ENCODE peak calls at places on chromosomes 6 and 20, in eight cellular contexts. T is neuronal stem cell, G is mesendoderm, C is DND-41, A is uterus, V is H7, F is hepatocyte, E is psoas muscle. Y is an unnamed sample.
A peak's percentile ranks its signal among the peaks of the same experiment; 100 is the strongest.

GRCh38 chr6:152863618-152864326 is 113.2 kb downstream of the VIP start:
- DNase-seq in F (peak; percentile 83), G (peak; percentile 68), A (peak; percentile 52), C (peak; percentile 62), T (peak; percentile 69), V (peak; percentile 19), E (no peak), Y (no peak)

GRCh38 chr6:36314221-36315014 is 22.3 kb downstream of the BNIP5 start:
- DNase-seq in V (no peak), T (no peak), G (peak; percentile 95), C (no peak), E (no peak), A (no peak), F (peak; percentile 73), Y (no peak)

GRCh38 chr20:23397961-23398360 is 23.3 kb downstream of the NAPB start:
- DNase-seq in C (no peak), A (no peak), V (no peak), T (no peak), F (no peak), E (no peak), G (peak; percentile 9), Y (no peak)

GRCh38 chr20:23874747-23875146 is 4.8 kb downstream of the CST5 start:
- DNase-seq in F (no peak), A (no peak), T (no peak), E (no peak), G (no peak), C (peak; percentile 97), V (no peak), Y (no peak)

GRCh38 chr6:75402296-75402695 is 91.3 kb downstream of the FILIP1 start:
- DNase-seq in V (no peak), C (no peak), E (peak; percentile 79), G (no peak), A (peak; percentile 58), F (no peak), T (no peak), Y (no peak)

GRCh38 chr6:156992396-156992795 is 215.2 kb downstream of the ARID1B start:
- DNase-seq in T (no peak), F (no peak), G (peak; percentile 49), V (no peak), E (no peak), A (no peak), C (no peak), Y (no peak)

GRCh38 chr20:51470521-51470875 is 72.0 kb downstream of the NFATC2 start:
- DNase-seq in E (no peak), C (no peak), T (no peak), V (no peak), G (no peak), F (no peak), A (no peak), Y (no peak)

GRCh38 chr20:48295445-48295903 is 510.2 kb upstream of the SULF2 start:
- DNase-seq in T (peak; percentile 80), V (peak; percentile 41), A (peak; percentile 64), E (no peak), F (peak; percentile 75), G (peak; percentile 100), C (no peak), Y (peak; percentile 43)

GRCh38 chr6:121627761-121628160 is 192.3 kb downstream of the GJA1 start:
- DNase-seq in A (no peak), C (no peak), F (peak; percentile 7), V (no peak), E (no peak), G (no peak), T (no peak), Y (no peak)

GRCh38 chr20:15555913-15556312 is 1017.3 kb downstream of the KIF16B start:
- DNase-seq in V (no peak), E (no peak), G (no peak), T (no peak), A (no peak), C (no peak), F (peak; percentile 9), Y (no peak)

GRCh38 chr6:93779086-93779858 is 359.9 kb upstream of the EPHA7 start:
- DNase-seq in E (no peak), G (peak; percentile 84), T (peak; percentile 38), F (peak; percentile 45), C (no peak), A (no peak), V (no peak), Y (no peak)

GRCh38 chr6:159197251-159197650 is 28.1 kb downstream of the FNDC1 start:
- DNase-seq in G (no peak), V (no peak), T (no peak), E (no peak), F (no peak), C (no peak), A (no peak), Y (no peak)

GRCh38 chr20:58056021-58056591 is 172.3 kb downstream of the ANKRD60 start:
- DNase-seq in G (no peak), T (no peak), C (no peak), A (no peak), E (no peak), F (no peak), V (no peak), Y (no peak)

GRCh38 chr20:2234788-2235187 is 61.0 kb upstream of the TGM3 start:
- DNase-seq in V (peak; percentile 34), A (no peak), G (peak; percentile 86), F (no peak), T (no peak), C (no peak), E (no peak), Y (no peak)

GRCh38 chr6:158849899-158850806 is 31.0 kb upstream of the EZR start:
- DNase-seq in A (no peak), E (no peak), G (peak; percentile 93), T (no peak), F (peak; percentile 85), C (no peak), V (no peak), Y (peak; percentile 41)

GRCh38 chr20:57782631-57783041 is 72.8 kb upstream of the PMEPA1 start:
- DNase-seq in G (no peak), T (no peak), E (no peak), A (no peak), V (peak; percentile 20), C (no peak), F (no peak), Y (no peak)

GRCh38 chr6:158208226-158208807 is 40.2 kb downstream of the GTF2H5 start:
- DNase-seq in A (no peak), E (no peak), T (no peak), C (no peak), V (no peak), F (no peak), G (no peak), Y (no peak)

GRCh38 chr20:25136643-25137559 is 55.0 kb upstream of the VSX1 start:
- DNase-seq in E (peak; percentile 76), F (peak; percentile 30), C (no peak), T (no peak), V (no peak), A (no peak), G (peak; percentile 39), Y (no peak)

DNA sequence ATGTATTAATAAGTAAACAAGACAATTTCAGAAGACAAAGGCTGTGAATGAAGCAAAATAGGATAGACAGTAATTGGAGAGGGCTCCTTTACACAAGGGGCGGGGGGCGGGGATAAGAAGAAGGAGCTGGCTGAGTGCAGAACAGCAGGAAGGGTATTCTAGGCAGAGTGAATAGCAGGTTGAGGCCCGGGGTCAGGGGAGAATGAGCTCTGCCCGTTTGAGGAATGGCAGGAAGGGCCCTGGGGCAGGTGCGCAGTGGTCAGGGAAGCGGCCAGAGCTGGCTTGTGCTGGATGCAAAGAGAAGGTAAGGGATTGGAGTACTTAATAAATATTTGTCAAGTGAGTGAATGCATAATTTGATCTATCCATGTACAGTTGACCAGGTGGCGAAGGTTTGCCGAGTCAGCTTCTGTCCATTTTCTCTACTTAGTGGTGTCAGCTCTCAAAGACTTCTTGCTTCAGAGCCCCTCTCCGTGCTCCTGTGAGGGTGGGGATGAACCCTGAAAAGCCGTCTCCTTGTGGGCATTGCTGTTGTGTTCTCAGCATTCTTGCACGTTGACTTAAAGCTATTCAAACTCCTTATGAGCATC is 104.9 kb downstream of the EDN3 start:
- DNase-seq in F (no peak), G (no peak), A (no peak), E (no peak), C (no peak), T (no peak), V (peak; percentile 71), Y (no peak)
- H3K27me3 ChIP-seq in F (peaks cover 56% of the 10 kb centered on the region), G (peaks cover 3% of the 10 kb centered on the region), A (no peaks in the 10 kb centered on the region), E (no peaks in the 10 kb centered on the region), C (peaks cover 42% of the 10 kb centered on the region), T (peaks cover 51% of the 10 kb centered on the region), V (peaks cover 24% of the 10 kb centered on the region), Y (peaks cover 2% of the 10 kb centered on the region)

DNA sequence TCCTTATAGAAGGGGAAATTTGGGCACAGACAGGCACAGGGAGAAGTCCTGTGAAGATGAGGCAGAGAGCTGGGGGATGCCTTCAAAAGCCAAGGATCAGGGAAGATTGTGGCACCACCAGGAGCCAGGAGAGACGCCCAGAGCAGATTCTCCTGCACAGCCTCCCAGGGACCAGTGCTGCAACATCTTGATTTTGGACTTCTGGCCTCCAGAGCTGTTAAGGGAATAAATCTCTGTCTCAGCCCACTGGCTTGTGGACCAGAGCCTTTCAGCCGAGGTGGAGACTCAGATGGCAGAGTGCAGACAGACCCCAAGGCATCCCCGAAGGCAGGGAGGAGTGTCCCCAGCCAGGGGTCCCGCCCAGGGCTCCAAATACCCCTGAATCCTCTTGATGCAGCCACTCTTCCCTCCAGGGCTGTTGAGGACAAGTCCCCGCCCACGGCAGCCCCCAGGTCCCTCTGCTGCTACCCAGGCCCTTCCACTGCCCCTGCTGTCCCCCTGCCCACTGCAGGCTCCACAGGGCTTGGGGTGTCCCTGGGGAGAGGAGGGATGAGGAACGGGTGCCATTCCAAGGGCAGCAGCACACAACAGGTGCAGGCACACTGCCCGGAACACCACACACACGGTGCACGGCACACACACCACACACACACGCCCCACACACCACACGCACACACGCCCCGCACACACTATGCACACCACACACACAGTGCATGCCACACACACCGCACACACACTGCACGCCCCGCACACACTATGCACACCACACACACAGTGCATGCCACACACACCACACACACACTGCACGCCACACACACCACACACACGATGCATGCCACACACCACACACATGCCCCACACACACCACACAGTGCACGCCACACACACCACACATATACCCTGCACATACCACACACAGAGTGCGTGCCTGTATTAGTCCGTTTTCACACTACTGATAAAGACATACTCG is 311.4 kb downstream of the TAF4 start:
- DNase-seq in E (peak; percentile 18), F (no peak), T (no peak), C (no peak), G (no peak), A (no peak), V (no peak), Y (no peak)
- H3K27me3 ChIP-seq in E (no peaks in the 10 kb centered on the region), F (no peaks in the 10 kb centered on the region), T (no peaks in the 10 kb centered on the region), C (peaks cover 5% of the 10 kb centered on the region), G (no peaks in the 10 kb centered on the region), A (no peaks in the 10 kb centered on the region), V (no peaks in the 10 kb centered on the region), Y (no peaks in the 10 kb centered on the region)

DNA sequence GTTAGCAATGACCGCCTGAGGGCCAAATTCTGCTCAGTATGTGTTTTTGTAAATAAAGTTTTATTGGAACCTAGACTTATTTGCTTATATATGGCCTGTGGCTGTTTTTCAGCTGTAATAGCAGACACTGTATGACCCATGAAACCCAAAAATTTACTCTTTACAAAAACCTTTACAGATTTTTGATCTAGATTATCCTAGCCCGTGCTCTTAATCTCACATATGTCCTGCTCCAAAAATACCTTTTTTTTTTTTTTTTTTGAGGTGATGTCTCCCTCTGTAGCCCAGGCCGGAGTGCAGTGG is 148.0 kb upstream of the ZNF217 start:
- DNase-seq in G (no peak), V (no peak), C (no peak), F (no peak), E (no peak), T (no peak), A (no peak), Y (no peak)
- H3K27me3 ChIP-seq in G (no peaks in the 10 kb centered on the region), V (no peaks in the 10 kb centered on the region), C (no peaks in the 10 kb centered on the region), F (no peaks in the 10 kb centered on the region), E (no peaks in the 10 kb centered on the region), T (no peaks in the 10 kb centered on the region), A (no peaks in the 10 kb centered on the region), Y (no peaks in the 10 kb centered on the region)

GRCh38 chr20:46774943-46775560 is 65.6 kb downstream of the SLC2A10 start:
- DNase-seq in G (no peak), T (no peak), C (no peak), V (no peak), A (no peak), F (no peak), E (no peak), Y (no peak)
- H3K27me3 ChIP-seq in G (no peaks in the 10 kb centered on the region), T (peaks cover 3% of the 10 kb centered on the region), C (peaks cover 10% of the 10 kb centered on the region), V (no peaks in the 10 kb centered on the region), A (no peaks in the 10 kb centered on the region), F (peaks cover 3% of the 10 kb centered on the region), E (no peaks in the 10 kb centered on the region), Y (no peaks in the 10 kb centered on the region)